ENCODE peak calls at places on chromosomes 3 and 15, in six cellular contexts. S is A549, A is SK-N-SH, N is H1, G is GM12878, J is HepG2. C is an unnamed sample.

GRCh38 chr3:197899833-197900478 is 50.0 kb upstream of the RPL35A start:
- DNase-seq in S (no peak), A (no peak), N (peak), G (no peak), J (no peak), C (no peak)

GRCh38 chr3:100972867-100973266 is 20.4 kb downstream of the ABI3BP start:
- DNase-seq in S (no peak), A (no peak), N (no peak), G (no peak), J (no peak), C (no peak)

GRCh38 chr15:89917442-89918085 is 4.8 kb upstream of the ARPIN start:
- DNase-seq in S (no peak), A (no peak), N (no peak), G (no peak), J (no peak), C (no peak)

GRCh38 chr3:197482001-197482400 is 73.8 kb downstream of the BDH1 start:
- DNase-seq in S (no peak), A (no peak), N (no peak), G (no peak), J (no peak), C (no peak)

GRCh38 chr3:141143546-141143945 is 88.1 kb upstream of the PXYLP1 start:
- DNase-seq in S (no peak), A (no peak), N (no peak), G (no peak), J (no peak), C (no peak)

GRCh38 chr3:129487183-129487867 is 41.1 kb upstream of the RHO start:
- DNase-seq in S (no peak), A (no peak), N (no peak), G (no peak), J (no peak), C (no peak)

GRCh38 chr3:12875857-12876451 is 34.6 kb upstream of the RPL32 start:
- DNase-seq in S (no peak), A (peak), N (peak), G (no peak), J (no peak), C (peak)

GRCh38 chr3:168273917-168274316 is 178.2 kb upstream of the GOLIM4 start:
- DNase-seq in S (no peak), A (no peak), N (no peak), G (no peak), J (no peak), C (no peak)

GRCh38 chr3:151979914-151980313 is 106.5 kb downstream of the SUCNR1 start:
- DNase-seq in S (no peak), A (no peak), N (no peak), G (no peak), J (no peak), C (no peak)

GRCh38 chr3:193744822-193745684 is 152.0 kb downstream of the OPA1 start:
- DNase-seq in S (no peak), A (peak), N (no peak), G (no peak), J (peak), C (peak)

GRCh38 chr3:193742628-193743027 is 149.6 kb downstream of the OPA1 start:
- DNase-seq in S (no peak), A (no peak), N (no peak), G (peak), J (no peak), C (no peak)

GRCh38 chr3:193746832-193747231 is 153.8 kb downstream of the OPA1 start:
- DNase-seq in S (no peak), A (peak), N (no peak), G (no peak), J (no peak), C (no peak)

GRCh38 chr3:193743702-193744047 is 150.7 kb downstream of the OPA1 start:
- DNase-seq in S (no peak), A (no peak), N (no peak), G (no peak), J (no peak), C (no peak)

GRCh38 chr3:193744048-193744821 is 151.2 kb downstream of the OPA1 start:
- DNase-seq in S (peak), A (no peak), N (no peak), G (peak), J (peak), C (peak)
- TF ChIP-seq CHD2 in S (no peak), A (no peak), N (no peak), G (no peak), J (no peak), C (no peak)

GRCh38 chr15:39598186-39598850 is 17.4 kb downstream of the THBS1 start:
- DNase-seq in S (no peak), A (no peak), N (no peak), G (no peak), J (no peak), C (no peak)
- TF ChIP-seq CHD2 in S (no peak), A (no peak), N (no peak), G (no peak), J (no peak), C (no peak)

DNA sequence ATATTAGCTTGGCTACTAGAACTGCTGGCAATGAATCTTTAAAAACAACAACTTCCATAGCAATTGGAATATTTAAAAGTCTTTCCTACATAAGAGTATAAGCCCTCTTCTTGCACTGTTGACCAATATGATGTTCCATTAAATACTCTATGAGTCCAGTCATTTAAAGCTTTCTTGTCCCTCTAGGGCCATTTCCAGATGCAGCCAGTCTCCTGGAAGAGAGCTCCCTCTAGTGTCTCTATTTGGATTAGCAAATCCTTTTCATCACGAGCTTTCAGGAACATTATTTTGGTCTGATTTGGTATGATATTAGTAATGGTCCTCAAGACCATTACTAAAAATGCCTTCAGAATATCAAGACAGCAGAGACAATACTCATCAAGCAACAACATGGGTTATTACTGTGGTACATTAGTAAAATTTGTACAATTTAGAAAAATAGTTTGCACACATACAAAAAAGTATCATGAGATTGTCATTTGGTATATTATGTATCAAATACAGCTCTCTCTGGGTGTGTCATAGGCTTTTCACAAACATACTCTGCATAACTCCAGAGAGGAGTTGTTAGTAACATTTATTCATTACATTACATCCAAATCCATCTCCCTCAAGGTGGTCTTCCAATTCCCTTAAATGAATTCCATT is 101.3 kb downstream of the DPH6 start:
- DNase-seq in S (peak), A (peak), N (no peak), G (peak), J (peak), C (peak)
- TF ChIP-seq CHD2 in S (no peak), A (no peak), N (no peak), G (no peak), J (no peak), C (no peak)

DNA sequence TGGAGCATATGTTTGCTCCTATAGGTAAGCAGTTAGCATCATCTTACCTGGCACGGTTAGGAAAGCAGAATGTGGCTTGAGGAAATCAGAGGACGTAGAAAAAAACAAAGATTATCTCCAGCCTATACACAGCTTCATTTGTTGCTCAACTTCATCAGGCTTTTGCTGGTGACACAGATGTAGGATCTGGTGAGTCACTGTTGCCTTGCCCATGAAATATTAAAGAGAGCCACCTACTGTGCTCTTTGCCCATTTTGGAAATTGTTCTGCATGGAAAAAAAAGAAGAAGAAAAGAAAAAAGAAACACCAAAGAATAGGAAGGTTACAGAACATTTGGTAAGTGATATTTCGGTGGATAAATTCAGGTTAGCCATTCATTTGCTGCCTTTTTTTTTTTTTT is 3.8 kb downstream of the IL1RAP start:
- DNase-seq in S (no peak), A (no peak), N (no peak), G (no peak), J (no peak), C (no peak)
- TF ChIP-seq CHD2 in S (no peak), A (no peak), N (no peak), G (no peak), J (no peak), C (no peak)